ENCODE peak calls at places on chromosomes 11 and 22, in four cellular contexts. M is HCT116, N is OCI-LY7, F is lower lobe of right lung. K is an unnamed sample. For H3K36me3, the result is how much of the 10 kb centered on the place peaks cover.

GRCh38 chr11:120184946-120185677 is 25.7 kb upstream of the OAF start:
- DNase-seq in M (no peak), N (no peak), F (no peak), K (no peak)

GRCh38 chr22:40175571-40176105 is 2.1 kb upstream of the TNRC6B start:
- DNase-seq in M (no peak), N (no peak), F (no peak), K (no peak)

GRCh38 chr11:12019337-12019736 is 10.9 kb upstream of the DKK3 start:
- DNase-seq in M (no peak), N (no peak), F (no peak), K (no peak)

GRCh38 chr22:21651521-21652009 is 9.5 kb downstream of the SDF2L1 start:
- DNase-seq in M (no peak), N (no peak), F (no peak), K (peak)

GRCh38 chr11:85976525-85976924 is 92.4 kb downstream of the PICALM start:
- DNase-seq in M (no peak), N (no peak), F (no peak), K (no peak)

GRCh38 chr22:44893731-44894080 is 116.1 kb downstream of the PHF21B start:
- DNase-seq in M (no peak), N (no peak), F (no peak), K (no peak)

GRCh38 chr22:39144101-39144815 is 8.2 kb downstream of the CBX7 start:
- DNase-seq in M (no peak), N (peak), F (peak), K (no peak)

GRCh38 chr11:765025-765801 is 12.1 kb downstream of the GATD1 start:
- DNase-seq in M (peak), N (peak), F (peak), K (no peak)

GRCh38 chr22:38203090-38203810 is 1.5 kb downstream of the MAFF start:
- DNase-seq in M (no peak), N (peak), F (peak), K (no peak)

GRCh38 chr11:70507466-70508230 is 109.3 kb downstream of the CTTN start:
- DNase-seq in M (no peak), N (no peak), F (peak), K (no peak)

GRCh38 chr11:134949121-134949591 is 537.1 kb upstream of the B3GAT1 start:
- DNase-seq in M (peak), N (no peak), F (no peak), K (no peak)

GRCh38 chr11:65129649-65130441 is 4.5 kb downstream of the SYVN1 start:
- DNase-seq in M (no peak), N (peak), F (no peak), K (no peak)

GRCh38 chr22:42805016-42805997 is 51.8 kb downstream of the ARFGAP3 start:
- DNase-seq in M (no peak), N (no peak), F (peak), K (no peak)

GRCh38 chr11:82776377-82776776 is 42.7 kb upstream of the FAM181B start:
- DNase-seq in M (no peak), N (no peak), F (no peak), K (no peak)

GRCh38 chr11:12318791-12319733 is 58.3 kb upstream of the PARVA start:
- DNase-seq in M (no peak), N (peak), F (no peak), K (peak)

GRCh38 chr11:64935634-64936081 is at the start of gene GPHA2:
- DNase-seq in M (no peak), N (no peak), F (no peak), K (no peak)

GRCh38 chr22:47165998-47166397 is 403.5 kb downstream of the TBC1D22A start:
- DNase-seq in M (no peak), N (no peak), F (peak), K (no peak)

GRCh38 chr11:116853461-116854073 is 16.1 kb upstream of the APOA1 start:
- DNase-seq in M (peak), N (peak), F (no peak), K (no peak)

GRCh38 chr11:73156686-73157085 is 14.6 kb upstream of the FCHSD2 start:
- DNase-seq in M (no peak), N (no peak), F (no peak), K (no peak)

GRCh38 chr11:73159297-73159696 is 17.2 kb upstream of the FCHSD2 start:
- DNase-seq in M (no peak), N (peak), F (no peak), K (no peak)

GRCh38 chr11:73156114-73156513 is 14.0 kb upstream of the FCHSD2 start:
- DNase-seq in M (no peak), N (no peak), F (no peak), K (no peak)

GRCh38 chr11:73158356-73159051 is 16.4 kb upstream of the FCHSD2 start:
- DNase-seq in M (no peak), N (peak), F (no peak), K (no peak)

DNA sequence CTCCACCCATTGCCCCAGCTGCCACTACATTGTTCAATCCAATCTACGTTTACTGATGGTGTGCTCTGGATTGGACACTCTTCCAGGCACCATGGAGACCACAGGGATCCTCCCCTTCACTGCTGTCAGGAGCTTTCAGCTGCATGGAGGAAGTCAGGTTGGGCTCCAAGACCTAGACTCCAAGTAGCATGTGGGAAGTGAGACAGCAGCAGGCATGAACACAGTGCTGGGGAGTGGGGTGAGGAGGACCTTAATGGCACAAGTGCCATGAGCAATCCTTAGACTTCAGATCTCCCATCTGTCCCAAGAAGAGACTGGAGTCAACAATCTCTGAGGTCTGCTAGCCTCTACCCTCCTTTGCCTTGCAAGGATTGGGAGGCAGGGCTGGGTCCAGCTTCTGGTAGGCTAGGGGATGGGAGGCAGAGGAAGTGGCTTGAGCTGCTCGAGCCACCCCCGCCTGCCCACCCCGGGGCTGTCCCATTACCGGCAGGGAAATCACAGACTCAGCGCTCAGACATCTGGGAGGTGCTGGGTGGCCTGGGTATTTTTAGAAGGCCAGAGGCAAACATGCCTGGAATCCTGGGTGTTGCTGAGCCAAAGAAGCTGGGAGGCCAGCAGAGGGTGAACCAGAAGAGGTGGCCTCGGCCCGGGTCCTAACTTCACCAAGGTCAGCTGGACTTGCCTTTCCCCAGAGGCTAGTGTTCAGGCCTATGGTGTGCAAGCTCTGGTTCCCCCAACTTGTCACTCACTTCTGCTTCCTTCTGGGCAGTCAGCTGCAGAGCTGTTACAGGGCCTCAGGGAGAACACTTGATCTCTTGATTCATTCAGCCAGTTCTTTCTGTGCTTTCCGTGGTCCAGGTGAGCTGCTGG is 15.3 kb upstream of the FCHSD2 start:
- DNase-seq in M (no peak), N (peak), F (peak), K (no peak)
- H3K27ac ChIP-seq in M (no peak), N (peak), F (peak), K (no peak)

DNA sequence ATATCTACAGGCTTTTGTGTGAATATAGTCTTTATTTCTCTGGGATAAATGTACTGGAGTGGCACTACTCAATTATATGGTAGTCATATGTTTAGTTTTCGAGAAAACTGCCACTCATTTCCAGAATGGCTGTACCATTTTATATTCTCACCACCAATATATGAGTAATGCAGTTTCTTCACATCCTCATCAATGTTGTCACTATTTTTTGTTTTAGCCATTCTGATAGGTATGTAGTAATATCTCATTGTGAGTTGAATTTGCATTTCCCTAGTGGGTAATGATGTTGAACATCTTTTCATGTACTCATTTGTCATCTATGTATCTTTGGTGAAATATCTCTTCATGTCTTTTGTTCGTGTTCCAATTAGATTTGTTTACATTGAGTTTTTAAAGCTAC is 18.0 kb downstream of the ACRV1 start:
- DNase-seq in M (no peak), N (no peak), F (no peak), K (no peak)
- H3K36me3 ChIP-seq in M (under half), N (half or more), F (under half), K (half or more)

GRCh38 chr22:22979954-22980353 is 90.4 kb upstream of the GNAZ start:
- DNase-seq in M (no peak), N (no peak), F (no peak), K (no peak)
- H3K27ac ChIP-seq in M (no peak), N (no peak), F (no peak), K (no peak)

GRCh38 chr11:75821202-75821601 is 6.2 kb downstream of the UVRAG start:
- DNase-seq in M (no peak), N (no peak), F (no peak), K (no peak)

GRCh38 chr11:75816561-75817239 is 1.7 kb downstream of the UVRAG start:
- DNase-seq in M (no peak), N (peak), F (no peak), K (no peak)

GRCh38 chr11:75823415-75823814 is 8.4 kb downstream of the UVRAG start:
- DNase-seq in M (no peak), N (peak), F (no peak), K (no peak)

GRCh38 chr11:75815345-75815983 is 454 bp downstream of the UVRAG start:
- DNase-seq in M (no peak), N (peak), F (peak), K (no peak)

GRCh38 chr11:75820636-75821035 is 5.6 kb downstream of the UVRAG start:
- DNase-seq in M (no peak), N (no peak), F (no peak), K (no peak)
- H3K36me3 ChIP-seq in M (under half), N (under half), F (under half), K (under half)

DNA sequence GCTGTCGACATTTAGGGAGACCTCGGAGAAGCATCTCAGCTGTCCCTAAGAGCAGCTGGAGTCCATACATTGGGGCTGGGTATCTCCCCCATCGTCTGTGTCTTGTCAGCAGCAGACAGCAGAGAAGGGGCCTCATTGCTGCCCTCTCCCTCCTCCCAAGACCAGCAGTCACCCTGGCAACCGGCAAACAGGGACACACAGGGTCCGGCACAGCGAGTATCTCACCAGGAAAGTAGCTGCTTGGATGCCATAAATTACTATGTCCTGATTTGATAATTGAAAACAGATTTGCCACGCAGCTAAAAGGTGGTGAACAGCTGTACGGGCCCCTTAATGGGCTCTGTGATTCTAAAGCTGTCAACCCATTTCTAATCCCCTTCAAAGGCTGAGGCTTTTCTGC is 84.5 kb downstream of the CD44 start:
- DNase-seq in M (no peak), N (no peak), F (no peak), K (no peak)
- H3K27ac ChIP-seq in M (no peak), N (no peak), F (no peak), K (no peak)

K was measured in SK-N-MC.